ENCODE peak calls at places on chromosomes 3 and 15, in five cellular contexts. C is AG10803, Q is NB4, B is lower lobe of right lung, Z is SK-N-SH. D is an unnamed sample.

GRCh38 chr3:134364936-134365765 is 9.1 kb downstream of the AMOTL2 start:
- DNase-seq in Q (no peak), B (no peak), C (peak), Z (no peak), D (no peak)

GRCh38 chr3:24640330-24640877 is 145.8 kb upstream of the THRB start:
- DNase-seq in C (peak), B (no peak), Z (peak), Q (peak), D (no peak)

GRCh38 chr3:45647148-45647619 is 42.0 kb upstream of the SACM1L start:
- DNase-seq in Z (no peak), C (peak), B (no peak), Q (peak), D (no peak)

GRCh38 chr3:194280777-194281176 is 70.4 kb downstream of the CPN2 start:
- DNase-seq in B (peak), C (no peak), Q (no peak), Z (no peak), D (no peak)

GRCh38 chr3:157460253-157460652 is 23.6 kb downstream of the PTX3 start:
- DNase-seq in Q (no peak), B (no peak), C (peak), Z (no peak), D (no peak)

GRCh38 chr3:187975571-187976360 is 178.2 kb upstream of the LPP start:
- DNase-seq in C (peak), Q (no peak), B (no peak), Z (no peak), D (no peak)

GRCh38 chr15:29937956-29938355 is 115.7 kb upstream of the TJP1 start:
- DNase-seq in B (no peak), Q (no peak), Z (no peak), C (no peak), D (no peak)

GRCh38 chr3:169914321-169914720 is 2.9 kb downstream of the SAMD7 start:
- DNase-seq in C (peak), B (no peak), Z (peak), Q (peak), D (no peak)

GRCh38 chr3:10160925-10161324 is 3.8 kb upstream of the IRAK2 start:
- DNase-seq in B (no peak), Q (no peak), C (no peak), Z (no peak), D (no peak)

GRCh38 chr3:10169000-10169496 is 4.3 kb downstream of the IRAK2 start:
- DNase-seq in Q (no peak), B (no peak), Z (no peak), C (no peak), D (no peak)

GRCh38 chr3:10166213-10166604 is 1.5 kb downstream of the IRAK2 start:
- DNase-seq in Q (no peak), B (no peak), Z (no peak), C (no peak), D (no peak)

GRCh38 chr3:10162147-10162546 is 2.6 kb upstream of the IRAK2 start:
- DNase-seq in C (no peak), B (no peak), Q (peak), Z (no peak), D (no peak)

DNA sequence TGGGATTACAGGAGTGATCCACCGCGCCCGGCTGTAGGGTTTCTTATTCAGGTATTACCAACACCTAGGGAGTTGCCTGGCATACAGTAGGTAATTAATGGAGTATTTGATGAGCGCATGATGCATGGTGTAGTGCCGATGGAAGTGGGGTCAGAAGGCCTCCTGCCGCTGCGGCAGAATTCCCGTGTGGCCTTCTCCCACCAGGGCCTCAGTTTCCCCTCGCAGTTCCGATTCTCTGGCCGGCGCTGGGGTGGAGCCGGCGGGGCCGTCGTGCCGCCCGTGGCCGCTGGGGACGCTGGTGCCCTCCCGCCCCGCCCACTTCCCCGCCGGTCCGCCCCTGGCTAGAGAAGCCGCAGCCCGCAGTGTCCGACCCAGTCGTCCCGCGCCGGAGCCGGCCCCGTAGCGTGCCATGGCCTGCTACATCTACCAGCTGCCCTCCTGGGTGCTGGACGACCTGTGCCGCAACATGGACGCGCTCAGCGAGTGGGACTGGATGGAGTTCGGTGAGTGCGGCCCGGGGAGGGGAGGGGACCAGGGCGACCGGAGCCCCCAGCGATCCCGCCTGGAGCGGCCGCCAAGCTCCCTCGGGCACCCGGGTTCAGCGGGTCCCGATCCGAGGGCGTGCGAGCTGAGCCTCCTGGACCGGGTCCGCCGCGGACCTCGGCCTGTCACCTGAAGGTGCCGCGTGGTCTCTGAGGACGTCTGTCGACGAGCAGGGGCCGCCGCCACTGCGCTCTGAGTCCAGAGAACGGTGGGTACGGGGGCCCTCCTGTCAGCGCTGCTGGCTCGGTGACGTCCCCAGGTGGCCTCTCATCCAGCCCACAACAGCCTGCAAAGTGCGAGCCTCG is at the start of gene IRAK2:
- DNase-seq in B (peak), C (peak), Q (peak), Z (peak), D (peak)
- TF ChIP-seq CTCF in B (peak), C (peak), Q (peak), Z (peak), D (peak)

DNA sequence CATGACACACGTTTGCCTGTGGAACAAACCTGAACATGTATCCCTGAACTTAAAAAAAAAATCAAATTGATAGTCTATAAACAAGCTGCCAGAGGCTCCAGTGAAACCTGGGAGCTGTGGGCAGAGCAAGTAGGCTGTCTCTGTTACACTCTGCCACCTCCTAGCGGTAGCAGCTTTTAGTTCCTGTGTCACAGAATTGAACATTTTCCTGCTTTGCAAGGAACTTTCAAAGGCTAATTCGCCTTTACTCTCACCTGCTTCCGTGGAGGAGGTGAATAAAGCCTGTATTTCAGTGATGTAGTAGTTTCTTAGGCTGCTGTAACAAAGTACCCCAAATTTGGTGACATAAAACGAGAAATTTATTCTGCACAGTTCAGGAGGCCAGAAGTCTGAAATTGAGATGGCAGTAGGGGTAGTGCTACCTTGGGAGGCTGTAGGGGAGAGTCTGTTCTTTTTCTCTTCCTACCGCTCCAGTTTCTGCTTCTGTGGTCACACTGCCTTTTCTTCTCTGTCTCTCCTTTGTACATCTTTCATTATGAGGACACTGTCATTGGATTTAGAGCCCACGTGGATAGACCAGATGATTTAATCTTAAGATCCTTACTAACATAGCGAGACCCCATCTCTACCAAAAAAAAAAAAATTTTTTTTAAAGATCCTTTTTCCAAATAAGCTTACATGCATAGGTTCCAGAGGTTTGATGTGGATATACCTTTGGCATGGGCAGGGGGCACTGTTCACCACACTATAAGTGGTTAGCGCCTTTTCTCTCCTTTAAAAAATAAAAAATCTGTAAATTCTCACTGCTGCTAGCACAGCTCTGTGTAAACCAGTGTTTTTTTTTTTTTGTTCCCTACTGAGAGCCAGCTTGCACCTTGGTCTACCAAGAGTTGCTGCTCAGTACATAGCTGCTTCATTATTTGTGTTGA is 25.3 kb downstream of the FBXO22 start:
- DNase-seq in Q (peak), C (no peak), B (no peak), Z (peak), D (no peak)
- TF ChIP-seq CTCF in Q (peak), C (peak), B (no peak), Z (peak), D (peak)

DNA sequence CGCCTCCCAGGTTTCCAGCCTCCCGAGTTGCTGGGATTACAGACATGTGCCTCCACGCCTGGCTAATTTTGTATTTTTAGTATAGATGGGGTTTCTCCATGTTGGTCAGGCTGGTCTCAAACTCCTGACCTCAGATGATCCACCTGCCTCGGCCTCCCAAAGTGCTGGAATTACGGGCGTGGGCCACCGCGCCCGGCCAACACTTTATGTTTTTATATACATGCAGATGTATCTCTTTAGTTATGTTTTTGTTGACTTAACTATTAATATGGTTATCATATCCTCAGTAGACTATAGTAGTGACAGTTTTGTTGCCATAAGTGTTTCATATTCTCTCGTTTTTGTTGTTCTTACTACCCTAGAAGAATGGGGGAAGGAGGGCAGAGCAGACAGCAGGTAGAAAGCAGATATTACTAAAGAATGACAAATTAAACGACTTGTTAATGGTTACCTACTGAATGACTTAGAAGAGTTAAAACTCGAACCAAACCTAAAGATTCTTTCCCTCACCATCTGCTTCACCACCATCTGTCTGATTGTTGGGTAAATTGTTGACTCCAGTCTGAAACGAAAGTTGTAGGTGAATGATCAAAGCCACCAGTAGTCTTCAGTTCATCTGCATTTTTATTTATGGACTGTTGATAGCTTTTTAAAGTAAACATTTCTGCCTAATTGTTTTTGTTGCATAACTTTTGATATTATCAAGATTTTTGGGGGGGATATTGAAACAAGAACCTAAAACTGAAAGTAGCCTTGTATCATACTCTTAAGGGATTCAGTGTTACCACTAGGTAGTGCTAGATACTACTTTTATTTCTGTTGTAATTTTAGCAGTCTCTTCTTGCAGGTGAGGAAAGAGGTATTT is 89.3 kb downstream of the RASA2 start:
- DNase-seq in Z (peak), C (peak), Q (peak), B (no peak), D (no peak)
- TF ChIP-seq CTCF in Z (peak), C (peak), Q (peak), B (peak), D (peak)

GRCh38 chr15:52566889-52567288 is 1.9 kb downstream of the ARPP19 start:
- DNase-seq in C (no peak), Q (peak), B (no peak), Z (no peak), D (no peak)

GRCh38 chr15:52569244-52569585 is 385 bp upstream of the ARPP19 start:
- DNase-seq in C (no peak), B (no peak), Z (no peak), Q (no peak), D (no peak)

GRCh38 chr15:52563499-52564060 is 5.2 kb downstream of the ARPP19 start:
- DNase-seq in Z (no peak), B (no peak), Q (no peak), C (no peak), D (no peak)

GRCh38 chr15:52567886-52568568 is 803 bp downstream of the ARPP19 start:
- DNase-seq in Q (no peak), C (peak), Z (peak), B (peak), D (no peak)

DNA sequence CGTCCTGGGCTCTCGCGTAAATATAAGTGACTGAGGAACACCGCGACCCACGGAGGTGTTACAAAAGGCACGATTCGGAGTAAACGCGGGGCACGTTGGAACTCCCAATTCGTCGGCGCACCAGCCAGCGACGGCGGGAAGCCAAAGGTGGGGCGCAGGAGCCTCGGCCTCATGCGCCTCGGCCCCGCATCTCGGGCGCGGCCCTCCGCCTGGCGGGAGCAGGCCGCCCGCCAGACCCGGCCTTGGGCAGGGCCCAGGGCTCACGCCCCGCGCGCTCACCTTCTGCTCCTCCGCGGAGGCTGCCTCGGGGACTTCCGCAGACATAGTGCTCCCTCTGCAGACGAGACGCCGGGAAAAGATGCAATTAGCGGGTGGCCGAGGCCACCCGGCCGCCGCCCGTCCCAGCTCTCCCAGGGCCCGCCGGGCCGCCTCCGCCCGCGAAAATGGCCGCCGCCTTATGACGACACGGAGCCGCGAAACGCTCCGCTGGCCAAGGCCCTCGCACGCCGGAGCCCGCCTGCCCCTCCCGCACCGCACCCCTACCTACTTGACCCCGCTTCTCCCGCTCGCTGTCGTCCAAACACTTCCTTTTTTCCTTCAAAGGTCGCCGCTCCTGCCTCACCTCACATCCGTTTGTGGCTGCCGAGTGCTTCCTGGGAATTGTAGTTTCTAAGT is at the start of gene ARPP19:
- DNase-seq in Z (peak), B (peak), C (peak), Q (peak), D (peak)
- TF ChIP-seq CTCF in Z (peak), B (no peak), C (no peak), Q (no peak), D (peak)

GRCh38 chr3:58529516-58530353 is 7.3 kb downstream of the ACOX2 start:
- DNase-seq in C (peak), Q (peak), B (no peak), Z (no peak), D (no peak)
- TF ChIP-seq CTCF in C (peak), Q (peak), B (no peak), Z (peak), D (peak)

DNA sequence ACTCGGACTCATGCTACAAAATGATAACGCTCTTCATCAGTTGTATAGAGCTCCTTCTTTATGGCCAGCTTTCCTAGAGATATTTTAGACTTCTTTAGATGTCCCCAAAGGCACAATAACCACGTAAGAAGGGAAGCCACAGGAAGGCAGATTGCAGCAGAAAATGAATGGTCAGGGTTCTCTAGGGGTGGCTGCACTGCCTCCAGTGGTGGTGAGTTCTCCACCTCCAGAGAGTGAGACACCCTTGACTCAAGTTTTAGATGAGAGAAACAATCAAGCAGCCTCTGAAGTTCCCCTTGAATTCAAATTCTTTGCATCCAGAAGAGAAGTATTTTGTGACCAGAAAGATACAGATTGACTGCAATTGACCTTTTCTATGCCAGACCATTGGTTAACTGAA is 191.5 kb downstream of the TP63 start:
- DNase-seq in C (no peak), Q (no peak), Z (no peak), B (no peak), D (no peak)
- TF ChIP-seq CTCF in C (no peak), Q (no peak), Z (no peak), B (no peak), D (no peak)

D was measured in type B pancreatic cell.